ENCODE peak calls at places on chromosome 13, in five cellular contexts. C is left ventricle myocardium inferior, M is fibroblast of the aortic adventitia, K is heart left ventricle, I is dorsolateral prefrontal cortex. X is an unnamed sample.

GRCh38 chr13:28055362-28055761 is 45.0 kb downstream of the FLT3 start:
- DNase-seq in M (no peak), C (no peak), I (no peak), K (no peak), X (no peak)

GRCh38 chr13:22187329-22187728 is 516.5 kb downstream of the FGF9 start:
- DNase-seq in M (no peak), K (no peak), C (no peak), I (no peak), X (no peak)

GRCh38 chr13:24038405-24038804 is 122.1 kb upstream of the SPATA13 start:
- DNase-seq in K (no peak), M (no peak), C (no peak), I (no peak), X (peak; percentile 28)

GRCh38 chr13:76991796-76992547 is at the start of gene CLN5:
- DNase-seq in M (peak; percentile 88), C (peak; percentile 94), I (peak; percentile 93), K (peak; percentile 97), X (peak; percentile 92)

GRCh38 chr13:30338331-30338851 is 31.0 kb upstream of the KATNAL1 start:
- DNase-seq in M (peak; percentile 41), C (no peak), K (no peak), I (no peak), X (peak; percentile 14)

GRCh38 chr13:86591862-86592261 is 792.6 kb upstream of the SLITRK6 start:
- DNase-seq in I (no peak), M (peak; percentile 9), C (no peak), K (no peak), X (peak; percentile 76)

GRCh38 chr13:59398127-59398526 is 765.6 kb downstream of the DIAPH3 start:
- DNase-seq in I (no peak), C (no peak), K (peak; percentile 51), M (peak; percentile 2), X (no peak)

GRCh38 chr13:24141333-24141910 is 19.1 kb upstream of the SPATA13 start:
- DNase-seq in M (peak; percentile 8), C (no peak), I (no peak), K (no peak), X (no peak)

GRCh38 chr13:23695711-23696512 is 125.7 kb downstream of the TNFRSF19 start:
- DNase-seq in C (peak; percentile 58), M (no peak), K (peak; percentile 75), I (no peak), X (no peak)

GRCh38 chr13:43785681-43786471 is 896 bp downstream of the ENOX1 start:
- DNase-seq in I (peak; percentile 93), M (peak; percentile 78), K (peak; percentile 90), C (peak; percentile 87), X (peak; percentile 44)

GRCh38 chr13:20580257-20580656 is 13.3 kb downstream of the IFT88 start:
- DNase-seq in I (no peak), M (no peak), K (no peak), C (no peak), X (peak; percentile 66)

GRCh38 chr13:35210234-35210633 is 266.3 kb downstream of the MAB21L1 start:
- DNase-seq in C (no peak), I (no peak), K (no peak), M (peak; percentile 45), X (peak; percentile 10)

GRCh38 chr13:29713841-29714240 is 118.4 kb upstream of the SLC7A1 start:
- DNase-seq in I (no peak), K (no peak), C (no peak), M (no peak), X (peak; percentile 34)

GRCh38 chr13:50831510-50831909 is 12.0 kb downstream of the DLEU7 start:
- DNase-seq in C (no peak), M (no peak), I (no peak), K (no peak), X (no peak)

GRCh38 chr13:111184685-111185401 is 69.7 kb downstream of the ARHGEF7 start:
- DNase-seq in I (no peak), M (peak; percentile 33), K (no peak), C (no peak), X (no peak)

GRCh38 chr13:27375686-27376326 is 48.6 kb upstream of the GTF3A start:
- DNase-seq in I (no peak), M (peak; percentile 82), K (no peak), C (peak; percentile 46), X (peak; percentile 68)

GRCh38 chr13:107375701-107376350 is 807.9 kb upstream of the ARGLU1 start:
- DNase-seq in K (no peak), M (no peak), C (no peak), I (no peak), X (no peak)

GRCh38 chr13:66558511-66558910 is 671.6 kb downstream of the PCDH9 start:
- DNase-seq in K (no peak), M (peak; percentile 11), C (no peak), I (no peak), X (no peak)

GRCh38 chr13:29436291-29436690 is 159.2 kb downstream of the SLC7A1 start:
- DNase-seq in C (no peak), M (peak; percentile 79), K (no peak), I (no peak), X (peak; percentile 91)

GRCh38 chr13:23617551-23618014 is 47.4 kb downstream of the TNFRSF19 start:
- DNase-seq in K (no peak), C (no peak), M (peak; percentile 69), I (no peak), X (no peak)

GRCh38 chr13:76016799-76017198 is 380.7 kb downstream of the LMO7 start:
- DNase-seq in M (peak; percentile 32), K (no peak), I (no peak), C (no peak), X (peak; percentile 62)

GRCh38 chr13:113298001-113298945 is 1.2 kb downstream of the LAMP1 start:
- DNase-seq in I (no peak), K (no peak), M (peak; percentile 14), C (no peak), X (peak; percentile 3)

GRCh38 chr13:61913183-61913582 is 497.5 kb upstream of the PCDH20 start:
- DNase-seq in M (no peak), I (no peak), K (no peak), C (no peak), X (no peak)

GRCh38 chr13:113633485-113633873 is 24.5 kb downstream of the ATP4B start:
- DNase-seq in M (no peak), K (no peak), C (peak; percentile 9), I (no peak), X (no peak)

GRCh38 chr13:113638173-113638746 is 19.7 kb downstream of the ATP4B start:
- DNase-seq in M (no peak), C (peak; percentile 8), K (no peak), I (peak; percentile 29), X (no peak)

GRCh38 chr13:50068508-50068907 is 53.3 kb downstream of the KCNRG start:
- DNase-seq in M (no peak), C (no peak), I (no peak), K (no peak), X (no peak)

GRCh38 chr13:45879666-45880065 is 28.1 kb upstream of the SIAH3 start:
- DNase-seq in C (peak; percentile 65), K (no peak), M (no peak), I (no peak), X (peak; percentile 76)
- TF ChIP-seq CTCF in C (peak; percentile 67), K (peak; percentile 49), M (no peak), I (peak; percentile 22), X (peak; percentile 40)

DNA sequence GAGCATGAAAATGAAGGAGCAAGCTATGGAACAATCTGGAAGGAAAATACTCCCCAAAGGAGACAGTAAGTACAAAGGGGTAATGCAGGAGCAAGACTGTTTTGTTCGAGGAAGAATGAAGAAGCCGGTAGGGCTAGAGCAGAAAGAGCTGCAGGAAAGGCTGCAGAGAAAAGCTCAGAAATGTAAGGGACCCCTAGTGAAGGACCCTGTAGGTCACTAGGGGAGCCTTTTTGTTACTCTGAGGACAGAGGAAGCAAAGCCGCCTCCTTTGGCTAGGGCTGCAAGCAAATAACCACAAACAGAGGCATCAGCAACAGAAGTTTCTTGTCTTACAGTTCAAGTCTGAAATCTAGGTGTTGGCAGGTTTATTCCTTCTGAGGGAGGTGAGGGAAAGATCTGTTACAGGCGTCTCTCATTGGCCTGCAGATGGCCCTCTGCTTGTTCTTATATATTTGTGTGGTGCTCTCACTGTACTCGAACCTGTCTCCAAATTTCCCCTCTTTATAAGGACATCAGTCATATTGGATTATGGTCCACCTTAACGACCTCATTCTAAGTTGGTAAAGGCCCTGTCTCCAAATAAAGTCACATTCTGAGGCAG is 362.3 kb downstream of the COG6 start:
- DNase-seq in C (no peak), M (no peak), K (no peak), I (no peak), X (no peak)
- TF ChIP-seq CTCF in C (no peak), M (no peak), K (no peak), I (no peak), X (no peak)

GRCh38 chr13:71213252-71213821 is 653.7 kb downstream of the DACH1 start:
- DNase-seq in M (no peak), K (no peak), C (no peak), I (no peak), X (no peak)

GRCh38 chr13:71219671-71220070 is 647.3 kb downstream of the DACH1 start:
- DNase-seq in C (no peak), K (no peak), I (no peak), M (no peak), X (no peak)

GRCh38 chr13:71217827-71218226 is 649.2 kb downstream of the DACH1 start:
- DNase-seq in C (no peak), M (no peak), I (no peak), K (no peak), X (no peak)

GRCh38 chr13:71218960-71219359 is 648.0 kb downstream of the DACH1 start:
- DNase-seq in C (no peak), I (no peak), M (no peak), K (no peak), X (peak; percentile 18)
- TF ChIP-seq CTCF in C (peak; percentile 28), I (no peak), M (no peak), K (peak; percentile 25), X (no peak)

GRCh38 chr13:53200075-53200474 is 171.5 kb downstream of the OLFM4 start:
- DNase-seq in M (no peak), I (no peak), K (peak; percentile 49), C (no peak), X (no peak)

GRCh38 chr13:53198699-53199098 is 170.1 kb downstream of the OLFM4 start:
- DNase-seq in M (no peak), C (no peak), K (no peak), I (no peak), X (no peak)

GRCh38 chr13:53200498-53201453 is 172.2 kb downstream of the OLFM4 start:
- DNase-seq in I (no peak), M (no peak), K (peak; percentile 81), C (peak; percentile 23), X (no peak)

GRCh38 chr13:53204598-53204997 is 176.0 kb downstream of the OLFM4 start:
- DNase-seq in K (no peak), I (no peak), M (no peak), C (no peak), X (no peak)

DNA sequence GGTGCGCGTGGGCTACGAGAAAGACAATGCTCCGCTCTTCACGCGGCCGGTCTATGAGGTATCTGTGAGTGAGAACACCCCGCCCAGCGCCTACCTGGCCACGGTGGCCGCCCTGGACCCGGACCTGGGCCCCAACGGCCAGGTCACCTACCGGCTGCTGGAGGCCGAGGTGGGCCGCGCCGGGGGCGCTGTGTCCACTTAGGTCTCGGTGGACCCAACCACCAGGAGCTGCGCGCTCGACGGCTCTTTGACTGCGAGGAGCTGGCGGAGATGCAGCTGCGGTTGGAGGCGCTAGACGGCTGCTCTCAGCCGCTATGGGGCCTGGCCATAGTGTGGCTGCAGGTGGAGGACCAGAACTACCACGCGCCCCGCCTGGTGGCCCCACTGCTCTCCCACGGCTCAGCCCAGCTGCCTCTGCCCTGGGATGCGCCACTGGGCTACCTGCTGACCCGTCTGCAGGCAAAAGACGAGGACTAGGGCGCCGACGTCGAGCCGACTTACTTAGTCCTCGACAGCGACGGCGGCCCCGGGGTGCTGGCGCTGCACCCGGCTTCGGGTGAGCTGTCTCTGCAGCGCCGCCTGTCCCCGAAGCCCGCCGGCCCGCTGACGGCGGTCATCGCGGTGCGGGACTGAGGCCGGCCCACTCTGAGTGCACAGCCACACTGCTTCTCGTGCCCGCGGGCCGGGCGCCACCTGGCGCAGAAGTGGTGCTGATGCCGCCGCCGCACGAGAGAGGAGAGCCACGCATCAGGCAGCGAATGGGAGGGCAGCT is 173.0 kb downstream of the OLFM4 start:
- DNase-seq in I (peak; percentile 34), K (peak; percentile 48), C (peak; percentile 14), M (no peak), X (no peak)
- TF ChIP-seq CTCF in I (peak; percentile 35), K (peak; percentile 2), C (peak; percentile 20), M (no peak), X (no peak)

X was measured in MCF 10A.